ENCODE peak calls at places on chromosomes 13 and 19, in five cellular contexts. L is KBM-7, F is smooth muscle cell of the brain vasculature, A is ACHN, Z is GM12892. V is an unnamed sample.

GRCh38 chr13:110123041-110123809 is 183.7 kb downstream of the COL4A1 start:
- DNase-seq in Z (no peak), F (no peak), A (no peak), L (no peak), V (no peak)

GRCh38 chr19:10915511-10916091 is 12.8 kb downstream of the YIPF2 start:
- DNase-seq in F (no peak), A (peak; percentile 47), L (no peak), Z (no peak), V (peak; percentile 41)

GRCh38 chr19:12550951-12551832 is at the start of gene ZNF564:
- DNase-seq in Z (peak; percentile 84), A (peak; percentile 95), L (peak; percentile 99), F (peak; percentile 95), V (peak; percentile 98)

GRCh38 chr13:29883941-29884518 is 33.6 kb upstream of the UBL3 start:
- DNase-seq in L (no peak), A (no peak), Z (no peak), F (no peak), V (no peak)

GRCh38 chr19:45607071-45608029 is 5.3 kb upstream of the GPR4 start:
- DNase-seq in A (peak; percentile 76), Z (no peak), L (peak; percentile 73), F (no peak), V (no peak)

GRCh38 chr13:51895906-51896888 is 34.4 kb downstream of the CCDC70 start:
- DNase-seq in F (peak; percentile 26), Z (peak; percentile 31), L (peak; percentile 74), A (peak; percentile 48), V (peak; percentile 7)

GRCh38 chr19:17522988-17523872 is 11.8 kb downstream of the PGLS start:
- DNase-seq in F (no peak), A (no peak), L (peak; percentile 98), Z (peak; percentile 84), V (no peak)

GRCh38 chr13:23600100-23600499 is 29.9 kb downstream of the TNFRSF19 start:
- DNase-seq in F (no peak), L (no peak), Z (no peak), A (peak; percentile 24), V (no peak)

GRCh38 chr19:32201661-32202060 is 143.7 kb upstream of the ZNF507 start:
- DNase-seq in A (no peak), F (no peak), Z (no peak), L (peak; percentile 5), V (no peak)

GRCh38 chr13:22915442-22916082 is 265.2 kb upstream of the SGCG start:
- DNase-seq in A (peak; percentile 39), L (no peak), Z (no peak), F (no peak), V (peak; percentile 5)

GRCh38 chr19:35708391-35708790 is 4.0 kb downstream of the ZBTB32 start:
- DNase-seq in F (no peak), A (no peak), L (no peak), Z (no peak), V (no peak)

GRCh38 chr13:111383591-111384440 is 63.4 kb downstream of the TEX29 start:
- DNase-seq in L (no peak), A (no peak), Z (no peak), F (no peak), V (no peak)

GRCh38 chr19:38190061-38190460 is 34.0 kb downstream of the DPF1 start:
- DNase-seq in L (no peak), Z (no peak), F (no peak), A (no peak), V (no peak)

GRCh38 chr13:99796175-99796819 is 175.3 kb downstream of the ZIC5 start:
- DNase-seq in L (peak; percentile 43), A (peak; percentile 65), Z (no peak), F (peak; percentile 23), V (peak; percentile 5)

GRCh38 chr19:10412257-10412977 is 7.9 kb upstream of the PDE4A start:
- DNase-seq in Z (no peak), A (no peak), L (no peak), F (no peak), V (no peak)

GRCh38 chr13:112722433-112723250 is 32.8 kb downstream of the ATP11A start:
- DNase-seq in L (no peak), F (no peak), Z (no peak), A (peak; percentile 58), V (peak; percentile 41)

GRCh38 chr19:28196961-28197360 is 1016.0 kb downstream of the UQCRFS1 start:
- DNase-seq in Z (no peak), L (no peak), F (no peak), A (no peak), V (no peak)

GRCh38 chr19:34484328-34484727 is 2.8 kb downstream of the WTIP start:
- DNase-seq in Z (no peak), L (no peak), A (no peak), F (no peak), V (no peak)

GRCh38 chr19:48617146-48617937 is 1.6 kb downstream of the RPL18 start:
- DNase-seq in L (no peak), F (no peak), Z (no peak), A (no peak), V (no peak)

GRCh38 chr19:35177377-35178274 is 23.1 kb downstream of the FXYD5 start:
- DNase-seq in F (no peak), Z (no peak), L (no peak), A (no peak), V (no peak)

V was measured in kidney epithelial cell.